ENCODE peak calls at places on chromosomes 4 and X, in six cellular contexts. F is keratinocyte, S is SK-N-SH, E is kidney, R is Peyer's patch, O is heart left ventricle. C is an unnamed sample.

GRCh38 chr4:68744368-68744767 is 71.4 kb upstream of the UGT2B10 start:
- DNase-seq in F (no peak), S (no peak), E (no peak), R (no peak), O (no peak), C (no peak)

GRCh38 chrX:109695637-109696036 is 37.4 kb downstream of the ACSL4 start:
- DNase-seq in F (no peak), S (no peak), E (no peak), R (no peak), O (no peak), C (no peak)

GRCh38 chr4:7052923-7053715 is 9.9 kb downstream of the TADA2B start:
- DNase-seq in F (no peak), S (no peak), E (no peak), R (no peak), O (peak; percentile 71), C (peak; percentile 66)

GRCh38 chr4:68271851-68272756 is 26.6 kb upstream of the TMPRSS11B start:
- DNase-seq in F (peak; percentile 9), S (peak; percentile 46), E (no peak), R (no peak), O (no peak), C (no peak)

GRCh38 chrX:38817004-38817703 is 15.9 kb downstream of the MID1IP1 start:
- DNase-seq in F (no peak), S (no peak), E (no peak), R (no peak), O (peak; percentile 57), C (no peak)

GRCh38 chrX:77087529-77088169 is 359.5 kb upstream of the FGF16 start:
- DNase-seq in F (no peak), S (no peak), E (no peak), R (no peak), O (no peak), C (no peak)

GRCh38 chrX:82934980-82935379 is 573.1 kb upstream of the POU3F4 start:
- DNase-seq in F (no peak), S (no peak), E (no peak), R (no peak), O (no peak), C (no peak)

GRCh38 chrX:108312938-108313337 is 125.3 kb downstream of the COL4A6 start:
- DNase-seq in F (no peak), S (no peak), E (no peak), R (no peak), O (peak; percentile 66), C (no peak)

GRCh38 chrX:132086717-132087116 is 41.1 kb downstream of the FRMD7 start:
- DNase-seq in F (no peak), S (no peak), E (no peak), R (no peak), O (no peak), C (no peak)

GRCh38 chr4:51885371-51885770 is 42.4 kb downstream of the DCUN1D4 start:
- DNase-seq in F (no peak), S (peak; percentile 21), E (no peak), R (no peak), O (no peak), C (no peak)

GRCh38 chr4:125104616-125105015 is 210.1 kb upstream of the FAT4 start:
- DNase-seq in F (no peak), S (no peak), E (no peak), R (no peak), O (no peak), C (no peak)

GRCh38 chr4:156815717-156816319 is 155.8 kb downstream of the PDGFC start:
- DNase-seq in F (no peak), S (no peak), E (no peak), R (no peak), O (no peak), C (no peak)

GRCh38 chr4:81486502-81486901 is 14.8 kb upstream of the RASGEF1B start:
- DNase-seq in F (no peak), S (no peak), E (no peak), R (no peak), O (no peak), C (no peak)

GRCh38 chrX:30913556-30913955 is 24.5 kb upstream of the TAB3 start:
- DNase-seq in F (no peak), S (no peak), E (no peak), R (no peak), O (no peak), C (no peak)

GRCh38 chr4:142405021-142405991 is 440.8 kb downstream of the INPP4B start:
- DNase-seq in F (peak; percentile 99), S (no peak), E (peak; percentile 51), R (peak; percentile 52), O (peak; percentile 45), C (peak; percentile 54)

GRCh38 chr4:8646296-8647093 is 53.9 kb downstream of the CPZ start:
- DNase-seq in F (no peak), S (no peak), E (peak; percentile 61), R (peak; percentile 40), O (no peak), C (peak; percentile 63)

GRCh38 chrX:155056877-155057792 is 13.8 kb downstream of the CMC4 start:
- DNase-seq in F (peak; percentile 17), S (peak; percentile 69), E (peak; percentile 80), R (peak; percentile 76), O (peak; percentile 57), C (peak; percentile 68)

GRCh38 chr4:113114884-113115283 is 65.4 kb downstream of the ANK2 start:
- DNase-seq in F (no peak), S (no peak), E (no peak), R (no peak), O (no peak), C (no peak)

GRCh38 chrX:153592966-153593688 is 5.8 kb downstream of the CCNQ start:
- DNase-seq in F (no peak), S (peak; percentile 83), E (peak; percentile 68), R (peak; percentile 19), O (peak; percentile 84), C (peak; percentile 72)

GRCh38 chr4:16360694-16361262 is 134.5 kb upstream of the TAPT1 start:
- DNase-seq in F (no peak), S (no peak), E (no peak), R (no peak), O (no peak), C (no peak)
- H3K4me3 ChIP-seq in F (no peak overlapping the region), S (no peak overlapping the region), E (no peak overlapping the region), R (no peak overlapping the region), O (no peak overlapping the region), C (no peak overlapping the region)

GRCh38 chr4:3707423-3708102 is 58.6 kb upstream of the ADRA2C start:
- DNase-seq in F (no peak), S (peak; percentile 91), E (peak; percentile 69), R (peak; percentile 31), O (no peak), C (peak; percentile 39)

GRCh38 chr4:3705236-3705987 is 60.8 kb upstream of the ADRA2C start:
- DNase-seq in F (no peak), S (no peak), E (no peak), R (peak; percentile 25), O (no peak), C (peak; percentile 26)

GRCh38 chr4:3708103-3708510 is 58.1 kb upstream of the ADRA2C start:
- DNase-seq in F (no peak), S (no peak), E (peak; percentile 95), R (peak; percentile 31), O (peak; percentile 46), C (peak; percentile 95)

GRCh38 chr4:3706111-3706511 is 60.1 kb upstream of the ADRA2C start:
- DNase-seq in F (no peak), S (no peak), E (no peak), R (peak; percentile 19), O (no peak), C (peak; percentile 21)

DNA sequence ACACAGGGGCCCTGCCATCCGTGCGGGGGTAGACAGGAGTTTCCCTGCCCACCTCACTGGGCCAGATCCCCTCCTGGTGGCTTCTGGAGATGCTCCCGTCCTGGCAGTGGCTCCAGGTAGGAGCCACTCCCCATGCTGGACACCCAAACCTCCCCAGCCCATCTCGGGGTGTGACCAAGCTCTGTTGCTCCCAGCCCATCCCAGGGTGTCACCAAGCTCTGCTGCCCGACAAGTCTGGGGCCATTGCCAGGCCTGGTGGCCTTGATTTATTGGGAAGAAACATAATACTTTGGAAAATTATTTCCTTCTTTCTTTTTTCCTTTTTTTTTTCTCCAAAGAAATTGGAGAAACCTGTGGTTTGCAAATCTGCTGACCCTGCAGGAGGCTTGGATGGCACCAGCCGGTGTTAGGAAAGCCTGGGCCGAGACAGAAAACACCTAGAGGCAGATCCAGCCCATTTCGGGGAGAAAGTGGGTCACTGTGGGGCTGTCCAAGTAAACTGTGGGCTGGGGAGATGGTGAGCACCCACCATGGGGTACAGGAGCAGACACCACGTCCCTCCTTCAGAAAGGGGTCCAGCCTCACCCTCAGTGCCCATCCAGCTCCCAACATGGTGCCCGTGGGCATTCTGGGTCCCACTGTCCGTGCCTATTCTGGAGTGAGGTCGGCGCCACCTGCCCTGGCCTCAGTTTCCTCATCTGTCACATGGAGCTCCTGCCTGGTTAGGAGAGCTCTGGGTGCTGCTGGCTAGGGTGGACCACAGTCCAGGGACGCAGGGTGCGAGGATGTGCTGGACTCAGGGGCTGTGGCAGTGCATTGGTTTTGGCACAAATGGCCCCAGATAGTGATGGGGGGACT is 59.4 kb upstream of the ADRA2C start:
- DNase-seq in F (no peak), S (no peak), E (no peak), R (peak; percentile 34), O (no peak), C (peak; percentile 59)
- H3K27ac ChIP-seq in F (no peak overlapping the region), S (no peak overlapping the region), E (no peak overlapping the region), R (no peak overlapping the region), O (no peak overlapping the region), C (peak overlapping the region; percentile 18)

GRCh38 chr4:80140237-80140636 is 57.1 kb upstream of the PRDM8 start:
- DNase-seq in F (no peak), S (no peak), E (no peak), R (no peak), O (no peak), C (no peak)
- H3K4me1 ChIP-seq in F (peaks cover 21% of the 10 kb centered on the region), S (no peaks in the 10 kb centered on the region), E (no peaks in the 10 kb centered on the region), R (no peaks in the 10 kb centered on the region), O (no peaks in the 10 kb centered on the region), C (no peaks in the 10 kb centered on the region)

GRCh38 chr4:89247951-89248350 is 59.6 kb downstream of the GPRIN3 start:
- DNase-seq in F (no peak), S (no peak), E (peak; percentile 48), R (no peak), O (no peak), C (no peak)

GRCh38 chr4:89249313-89249712 is 58.3 kb downstream of the GPRIN3 start:
- DNase-seq in F (no peak), S (no peak), E (no peak), R (no peak), O (no peak), C (no peak)

GRCh38 chr4:89248879-89249281 is 58.7 kb downstream of the GPRIN3 start:
- DNase-seq in F (no peak), S (no peak), E (no peak), R (no peak), O (no peak), C (no peak)

GRCh38 chr4:89251396-89251795 is 56.2 kb downstream of the GPRIN3 start:
- DNase-seq in F (no peak), S (no peak), E (no peak), R (no peak), O (no peak), C (no peak)

DNA sequence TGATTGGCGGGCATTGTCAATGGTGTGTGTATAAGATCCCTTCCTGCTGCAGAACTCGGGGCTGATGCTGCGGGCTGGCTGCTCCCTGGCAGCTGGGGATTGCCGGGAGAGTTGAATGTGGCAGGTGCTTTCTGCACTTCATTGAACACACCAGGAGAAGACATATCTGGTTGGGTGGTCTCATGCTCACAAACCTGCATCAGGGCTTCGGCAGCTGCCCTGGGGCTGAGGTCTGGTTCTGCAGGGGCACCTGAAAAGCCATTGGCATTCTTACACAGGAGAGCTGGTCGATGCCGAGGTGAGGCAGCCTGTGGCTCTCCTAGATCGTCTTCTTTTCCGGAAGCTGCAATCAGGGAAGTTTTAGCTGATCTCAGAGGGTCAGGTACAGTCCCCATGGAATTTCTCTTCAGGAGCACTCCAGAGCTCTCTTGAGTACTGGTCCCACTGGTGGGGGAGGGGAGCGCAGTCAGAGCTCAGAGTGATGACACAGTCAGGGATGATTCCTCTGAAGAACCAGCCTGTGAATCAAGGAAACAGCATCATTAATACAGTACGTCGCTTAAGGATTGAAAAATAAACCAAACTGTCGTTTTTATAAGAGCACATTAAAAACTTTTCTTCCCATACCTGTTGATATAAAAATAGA is 57.8 kb downstream of the GPRIN3 start:
- DNase-seq in F (no peak), S (no peak), E (peak; percentile 43), R (no peak), O (no peak), C (no peak)
- H3K4me3 ChIP-seq in F (no peak overlapping the region), S (no peak overlapping the region), E (no peak overlapping the region), R (no peak overlapping the region), O (no peak overlapping the region), C (no peak overlapping the region)